ENCODE peak calls at places on chromosomes 5 and 9, in four cellular contexts. H, G, X and E are unnamed samples.

GRCh38 chr5:10702911-10703491 is 58.0 kb downstream of the DAP start:
- DNase-seq in H (no peak), G (peak), X (no peak), E (no peak)

GRCh38 chr9:1839984-1840383 is 175.2 kb upstream of the SMARCA2 start:
- DNase-seq in H (no peak), G (no peak), X (no peak), E (no peak)

GRCh38 chr5:132013711-132014110 is 2.3 kb upstream of the ACSL6 start:
- DNase-seq in H (no peak), G (no peak), X (no peak), E (no peak)

GRCh38 chr5:5721881-5722280 is 299.4 kb downstream of the ICE1 start:
- DNase-seq in H (no peak), G (no peak), X (no peak), E (no peak)

GRCh38 chr5:139426222-139426885 is 13.0 kb downstream of the DNAJC18 start:
- DNase-seq in H (no peak), G (no peak), X (no peak), E (no peak)

GRCh38 chr5:16178745-16179372 is 732 bp downstream of the MARCHF11 start:
- DNase-seq in H (peak), G (peak), X (no peak), E (peak)

GRCh38 chr9:107929439-107929838 is 439.9 kb upstream of the KLF4 start:
- DNase-seq in H (no peak), G (peak), X (no peak), E (no peak)

GRCh38 chr5:159337291-159337974 is 7.1 kb upstream of the IL12B start:
- DNase-seq in H (no peak), G (no peak), X (no peak), E (no peak)